ENCODE peak calls at places on chromosomes 3 and 15, in nine cellular contexts. One of them, this sample, is unnamed.

GRCh38 chr3:126969586-126969985 is 13.3 kb upstream of the PLXNA1 start:
- DNase-seq in PC-9: no peak
- DNase-seq in HFFc6: no peak
- DNase-seq in mesothelial cell of epicardium: no peak
- DNase-seq in AG04449: no peak
- DNase-seq in spleen: no peak
- DNase-seq in breast epithelium: no peak
- DNase-seq in nephron progenitor cell: no peak
- DNase-seq in B cell: no peak
- DNase-seq in this sample: no peak

GRCh38 chr3:14338898-14339458 is 63.4 kb upstream of the SLC6A6 start:
- DNase-seq in breast epithelium: no peak
- DNase-seq in nephron progenitor cell: no peak
- DNase-seq in B cell: no peak
- DNase-seq in spleen: peak
- DNase-seq in HFFc6: no peak
- DNase-seq in mesothelial cell of epicardium: no peak
- DNase-seq in AG04449: no peak
- DNase-seq in PC-9: no peak
- DNase-seq in this sample: no peak

GRCh38 chr15:76312540-76313174 is 1.4 kb upstream of the ETFA start:
- DNase-seq in B cell: no peak
- DNase-seq in HFFc6: peak
- DNase-seq in AG04449: no peak
- DNase-seq in spleen: no peak
- DNase-seq in PC-9: peak
- DNase-seq in breast epithelium: no peak
- DNase-seq in nephron progenitor cell: no peak
- DNase-seq in mesothelial cell of epicardium: no peak
- DNase-seq in this sample: no peak

GRCh38 chr3:35789039-35789438 is 149.7 kb downstream of the ARPP21 start:
- DNase-seq in nephron progenitor cell: no peak
- DNase-seq in B cell: no peak
- DNase-seq in PC-9: no peak
- DNase-seq in HFFc6: no peak
- DNase-seq in breast epithelium: no peak
- DNase-seq in AG04449: no peak
- DNase-seq in spleen: no peak
- DNase-seq in mesothelial cell of epicardium: no peak
- DNase-seq in this sample: no peak

GRCh38 chr3:45821127-45821526 is 20.8 kb downstream of the LZTFL1 start:
- DNase-seq in mesothelial cell of epicardium: no peak
- DNase-seq in AG04449: no peak
- DNase-seq in nephron progenitor cell: no peak
- DNase-seq in HFFc6: no peak
- DNase-seq in B cell: no peak
- DNase-seq in breast epithelium: no peak
- DNase-seq in PC-9: no peak
- DNase-seq in spleen: no peak
- DNase-seq in this sample: no peak

GRCh38 chr3:52193059-52193458 is 4.9 kb upstream of the ALAS1 start:
- DNase-seq in mesothelial cell of epicardium: no peak
- DNase-seq in spleen: no peak
- DNase-seq in AG04449: no peak
- DNase-seq in HFFc6: peak
- DNase-seq in PC-9: no peak
- DNase-seq in nephron progenitor cell: no peak
- DNase-seq in breast epithelium: peak
- DNase-seq in B cell: no peak
- DNase-seq in this sample: no peak

GRCh38 chr3:112871735-112872134 is 25.1 kb upstream of the CD200R1L start:
- DNase-seq in B cell: no peak
- DNase-seq in HFFc6: no peak
- DNase-seq in nephron progenitor cell: no peak
- DNase-seq in mesothelial cell of epicardium: no peak
- DNase-seq in AG04449: no peak
- DNase-seq in breast epithelium: no peak
- DNase-seq in spleen: no peak
- DNase-seq in PC-9: no peak
- DNase-seq in this sample: no peak

GRCh38 chr15:90046289-90046688 is 45.2 kb downstream of the ZNF710 start:
- DNase-seq in B cell: no peak
- DNase-seq in mesothelial cell of epicardium: no peak
- DNase-seq in PC-9: no peak
- DNase-seq in AG04449: no peak
- DNase-seq in breast epithelium: no peak
- DNase-seq in nephron progenitor cell: no peak
- DNase-seq in spleen: no peak
- DNase-seq in HFFc6: no peak
- DNase-seq in this sample: no peak

GRCh38 chr3:119498188-119498987 is at the start of gene TIMMDC1:
- DNase-seq in PC-9: peak
- DNase-seq in spleen: peak
- DNase-seq in B cell: peak
- DNase-seq in HFFc6: peak
- DNase-seq in nephron progenitor cell: peak
- DNase-seq in AG04449: peak
- DNase-seq in breast epithelium: peak
- DNase-seq in mesothelial cell of epicardium: peak
- DNase-seq in this sample: peak

GRCh38 chr3:119497824-119498187 is 541 bp upstream of the TIMMDC1 start:
- DNase-seq in breast epithelium: no peak
- DNase-seq in mesothelial cell of epicardium: no peak
- DNase-seq in HFFc6: no peak
- DNase-seq in PC-9: peak
- DNase-seq in spleen: no peak
- DNase-seq in B cell: peak
- DNase-seq in AG04449: no peak
- DNase-seq in nephron progenitor cell: peak
- DNase-seq in this sample: peak

GRCh38 chr3:119492810-119493209 is 5.5 kb upstream of the TIMMDC1 start:
- DNase-seq in B cell: no peak
- DNase-seq in PC-9: no peak
- DNase-seq in breast epithelium: no peak
- DNase-seq in AG04449: no peak
- DNase-seq in nephron progenitor cell: no peak
- DNase-seq in mesothelial cell of epicardium: no peak
- DNase-seq in spleen: no peak
- DNase-seq in HFFc6: no peak
- DNase-seq in this sample: no peak

GRCh38 chr3:119492128-119492527 is 6.2 kb upstream of the TIMMDC1 start:
- DNase-seq in mesothelial cell of epicardium: no peak
- DNase-seq in AG04449: no peak
- DNase-seq in B cell: no peak
- DNase-seq in breast epithelium: no peak
- DNase-seq in HFFc6: no peak
- DNase-seq in nephron progenitor cell: no peak
- DNase-seq in spleen: no peak
- DNase-seq in PC-9: no peak
- DNase-seq in this sample: no peak

GRCh38 chr3:119494597-119494996 is 3.8 kb upstream of the TIMMDC1 start:
- DNase-seq in mesothelial cell of epicardium: no peak
- DNase-seq in B cell: no peak
- DNase-seq in PC-9: no peak
- DNase-seq in breast epithelium: no peak
- DNase-seq in nephron progenitor cell: no peak
- DNase-seq in spleen: no peak
- DNase-seq in AG04449: no peak
- DNase-seq in HFFc6: no peak
- DNase-seq in this sample: no peak
- TF ChIP-seq CTCF in mesothelial cell of epicardium: peak
- TF ChIP-seq CTCF in B cell: no peak
- TF ChIP-seq CTCF in PC-9: no peak
- TF ChIP-seq CTCF in breast epithelium: no peak
- TF ChIP-seq CTCF in nephron progenitor cell: no peak
- TF ChIP-seq CTCF in spleen: no peak
- TF ChIP-seq CTCF in AG04449: no peak
- TF ChIP-seq CTCF in HFFc6: peak
- TF ChIP-seq CTCF in this sample: peak

GRCh38 chr3:184746131-184747120 is 34.6 kb upstream of the MAGEF1 start:
- DNase-seq in nephron progenitor cell: no peak
- DNase-seq in spleen: peak
- DNase-seq in mesothelial cell of epicardium: no peak
- DNase-seq in PC-9: no peak
- DNase-seq in HFFc6: no peak
- DNase-seq in AG04449: no peak
- DNase-seq in B cell: no peak
- DNase-seq in breast epithelium: peak
- DNase-seq in this sample: no peak

GRCh38 chr3:184751204-184751809 is 39.4 kb upstream of the MAGEF1 start:
- DNase-seq in spleen: peak
- DNase-seq in B cell: no peak
- DNase-seq in nephron progenitor cell: no peak
- DNase-seq in breast epithelium: no peak
- DNase-seq in mesothelial cell of epicardium: no peak
- DNase-seq in PC-9: no peak
- DNase-seq in AG04449: no peak
- DNase-seq in HFFc6: no peak
- DNase-seq in this sample: no peak

GRCh38 chr3:184750684-184751083 is 38.8 kb upstream of the MAGEF1 start:
- DNase-seq in breast epithelium: no peak
- DNase-seq in mesothelial cell of epicardium: no peak
- DNase-seq in PC-9: no peak
- DNase-seq in B cell: no peak
- DNase-seq in HFFc6: no peak
- DNase-seq in spleen: no peak
- DNase-seq in nephron progenitor cell: no peak
- DNase-seq in AG04449: no peak
- DNase-seq in this sample: no peak

GRCh38 chr3:184749168-184749744 is 37.4 kb upstream of the MAGEF1 start:
- DNase-seq in mesothelial cell of epicardium: no peak
- DNase-seq in AG04449: no peak
- DNase-seq in HFFc6: no peak
- DNase-seq in PC-9: no peak
- DNase-seq in spleen: no peak
- DNase-seq in B cell: no peak
- DNase-seq in breast epithelium: no peak
- DNase-seq in nephron progenitor cell: no peak
- DNase-seq in this sample: no peak

DNA sequence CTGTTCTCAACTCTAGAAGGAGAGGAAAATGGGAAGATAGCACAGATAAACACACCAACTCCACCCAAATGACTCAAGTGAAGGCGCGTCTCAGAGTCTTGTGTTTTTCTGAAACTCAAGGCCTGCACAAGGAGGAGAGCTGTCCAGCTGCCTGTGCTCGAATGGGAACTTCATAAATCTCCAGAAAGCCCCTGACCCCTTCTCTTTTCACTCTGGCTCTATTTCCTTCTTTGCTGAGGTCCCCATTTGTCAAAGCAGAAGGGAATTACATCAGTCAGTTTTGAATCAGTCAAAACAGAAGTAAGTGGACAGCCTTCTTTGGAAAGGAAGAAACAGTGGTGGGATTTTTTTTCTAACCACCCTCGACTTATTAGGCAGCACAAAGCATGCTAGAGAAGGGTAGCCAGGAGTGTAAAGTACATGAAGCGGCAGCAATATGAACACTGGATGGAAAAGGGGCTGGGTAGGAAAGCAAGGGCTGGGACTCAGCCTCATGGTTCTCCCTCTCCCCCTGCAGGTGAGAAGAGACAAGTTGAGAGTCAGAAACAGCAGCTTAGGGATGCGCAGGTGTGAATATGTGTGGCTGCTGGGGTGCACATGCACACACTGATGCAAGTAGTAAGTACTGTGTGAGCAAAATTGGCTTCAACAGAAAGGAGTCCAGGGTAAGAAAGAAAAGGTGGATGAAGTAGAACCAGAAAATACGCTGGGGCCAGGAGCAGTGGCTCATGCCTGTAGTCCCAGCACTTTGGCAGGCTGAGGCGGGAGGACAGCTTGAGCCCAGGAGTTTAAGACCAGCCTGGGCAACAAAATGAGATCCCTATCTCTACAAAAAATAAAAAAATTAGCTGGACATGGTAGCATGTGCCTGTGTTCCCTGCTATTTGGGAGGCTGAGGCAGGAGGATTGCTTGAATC is 36.6 kb upstream of the MAGEF1 start:
- DNase-seq in spleen: peak
- DNase-seq in B cell: no peak
- DNase-seq in PC-9: peak
- DNase-seq in AG04449: no peak
- DNase-seq in mesothelial cell of epicardium: no peak
- DNase-seq in HFFc6: no peak
- DNase-seq in nephron progenitor cell: no peak
- DNase-seq in breast epithelium: no peak
- DNase-seq in this sample: peak
- TF ChIP-seq CTCF in spleen: no peak
- TF ChIP-seq CTCF in B cell: no peak
- TF ChIP-seq CTCF in PC-9: peak
- TF ChIP-seq CTCF in AG04449: peak
- TF ChIP-seq CTCF in mesothelial cell of epicardium: peak
- TF ChIP-seq CTCF in HFFc6: peak
- TF ChIP-seq CTCF in nephron progenitor cell: peak
- TF ChIP-seq CTCF in breast epithelium: no peak
- TF ChIP-seq CTCF in this sample: no peak

DNA sequence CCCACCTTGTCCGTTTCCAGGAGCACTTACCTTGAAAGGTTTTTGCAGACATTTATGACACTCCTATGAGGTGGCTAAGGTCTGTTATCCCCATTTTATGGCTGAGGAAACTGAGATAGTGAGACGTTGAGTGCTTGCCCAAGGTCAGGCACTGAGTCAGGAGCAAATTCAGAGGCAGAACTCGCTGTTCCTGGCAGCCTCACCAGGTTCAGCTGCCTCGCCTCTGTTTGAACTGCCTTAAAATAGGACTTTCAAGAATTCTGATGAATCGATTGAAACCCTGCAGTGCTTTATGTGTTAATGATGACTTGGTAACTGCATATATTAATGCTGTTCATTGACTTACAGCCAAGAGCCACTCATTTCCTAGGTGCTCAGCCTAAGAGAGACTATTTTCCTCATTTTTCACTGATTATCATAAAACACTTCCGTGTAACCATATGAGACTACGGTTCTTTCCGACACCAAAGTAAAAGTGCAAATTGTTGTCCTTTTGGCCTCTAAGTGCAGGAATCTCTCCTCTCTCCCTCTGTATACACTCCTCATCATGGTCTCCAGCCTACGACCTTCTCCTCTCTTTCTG is 79.5 kb upstream of the BHLHE40 start:
- DNase-seq in nephron progenitor cell: no peak
- DNase-seq in AG04449: no peak
- DNase-seq in breast epithelium: no peak
- DNase-seq in PC-9: no peak
- DNase-seq in HFFc6: no peak
- DNase-seq in B cell: no peak
- DNase-seq in spleen: no peak
- DNase-seq in mesothelial cell of epicardium: no peak
- DNase-seq in this sample: no peak
- TF ChIP-seq CTCF in nephron progenitor cell: no peak
- TF ChIP-seq CTCF in AG04449: no peak
- TF ChIP-seq CTCF in breast epithelium: no peak
- TF ChIP-seq CTCF in PC-9: no peak
- TF ChIP-seq CTCF in HFFc6: no peak
- TF ChIP-seq CTCF in B cell: no peak
- TF ChIP-seq CTCF in spleen: no peak
- TF ChIP-seq CTCF in mesothelial cell of epicardium: no peak
- TF ChIP-seq CTCF in this sample: no peak

DNA sequence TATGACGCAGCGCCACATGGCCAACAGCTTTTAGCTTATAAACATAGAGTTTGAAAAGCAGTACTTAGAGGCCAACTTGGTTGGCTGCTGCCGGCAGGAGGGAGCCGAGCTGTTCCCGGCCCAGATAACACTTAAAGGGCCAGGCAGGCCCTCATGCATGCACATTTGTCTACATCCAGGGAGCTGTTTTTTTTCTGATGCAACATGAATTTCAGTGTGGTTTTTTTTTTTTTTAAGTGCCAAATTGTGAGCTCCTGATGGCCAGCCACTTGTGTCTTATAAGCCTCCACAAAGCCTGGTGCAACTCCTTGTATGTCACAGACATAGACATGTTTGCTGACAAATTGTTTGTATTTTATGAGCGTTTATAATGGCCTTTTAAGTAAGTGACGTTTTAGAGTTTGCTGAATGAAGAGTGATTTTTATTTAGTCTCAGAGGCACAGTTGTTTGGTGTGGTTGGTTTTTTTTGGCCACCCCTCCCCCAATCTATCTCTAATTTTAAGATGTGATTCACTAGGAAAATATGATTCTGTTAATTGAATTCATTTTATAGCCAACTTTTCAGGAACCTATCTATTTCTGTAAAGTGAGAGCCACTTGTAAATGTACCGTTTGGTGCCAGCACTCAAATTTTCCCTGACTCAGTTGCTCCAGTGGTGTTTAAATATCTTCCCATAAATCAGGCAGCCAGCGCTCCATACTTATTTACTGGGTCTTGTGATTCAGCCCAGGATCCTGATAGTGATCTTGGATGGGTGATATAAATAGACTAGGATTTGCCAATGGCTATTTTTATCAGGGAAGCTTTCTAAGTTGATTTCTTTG is 134.3 kb downstream of the VGLL4 start:
- DNase-seq in spleen: no peak
- DNase-seq in breast epithelium: no peak
- DNase-seq in AG04449: peak
- DNase-seq in nephron progenitor cell: peak
- DNase-seq in mesothelial cell of epicardium: no peak
- DNase-seq in HFFc6: peak
- DNase-seq in PC-9: no peak
- DNase-seq in B cell: no peak
- DNase-seq in this sample: no peak
- TF ChIP-seq CTCF in spleen: no peak
- TF ChIP-seq CTCF in breast epithelium: no peak
- TF ChIP-seq CTCF in AG04449: no peak
- TF ChIP-seq CTCF in nephron progenitor cell: no peak
- TF ChIP-seq CTCF in mesothelial cell of epicardium: no peak
- TF ChIP-seq CTCF in HFFc6: peak
- TF ChIP-seq CTCF in PC-9: no peak
- TF ChIP-seq CTCF in B cell: no peak
- TF ChIP-seq CTCF in this sample: no peak